ENCODE peak calls at places on chromosomes 13 and 19, in four cellular contexts. M is K562, E is HepG2, B is GM12878. R is an unnamed sample.

GRCh38 chr19:35592226-35592625 is 6.3 kb downstream of the PMIS2 start:
- DNase-seq in B (no peak), M (peak; percentile 57), E (peak; percentile 53), R (peak; percentile 60)

GRCh38 chr19:38538793-38539528 is 78.8 kb downstream of the MAP4K1 start:
- DNase-seq in M (no peak), B (no peak), E (no peak), R (no peak)

GRCh38 chr13:27001705-27002104 is 169.9 kb downstream of the USP12 start:
- DNase-seq in M (no peak), E (no peak), B (no peak), R (no peak)

GRCh38 chr13:33194820-33195692 is 90.5 kb downstream of the STARD13 start:
- DNase-seq in E (peak; percentile 73), M (no peak), B (peak; percentile 99), R (peak; percentile 43)

GRCh38 chr13:24081388-24081787 is 79.1 kb upstream of the SPATA13 start:
- DNase-seq in M (no peak), B (no peak), E (no peak), R (no peak)

GRCh38 chr13:100542546-100543156 is 45.9 kb downstream of the GGACT start:
- DNase-seq in B (peak; percentile 43), E (peak; percentile 35), M (peak; percentile 14), R (peak; percentile 23)

GRCh38 chr13:102839462-102839861 is 6.4 kb upstream of the ERCC5 start:
- DNase-seq in B (no peak), M (no peak), E (no peak), R (no peak)

GRCh38 chr19:6683971-6684370 is 14.0 kb upstream of the TNFSF14 start:
- DNase-seq in B (no peak), M (no peak), E (no peak), R (no peak)

GRCh38 chr13:33953203-33953602 is 135.3 kb downstream of the RFC3 start:
- DNase-seq in M (no peak), B (no peak), E (no peak), R (no peak)

GRCh38 chr19:5172859-5173577 is 167.6 kb downstream of the PTPRS start:
- DNase-seq in B (no peak), M (peak; percentile 64), E (no peak), R (no peak)

GRCh38 chr19:12224676-12225075 is 61.8 kb downstream of the ZNF136 start:
- DNase-seq in E (no peak), M (no peak), B (no peak), R (no peak)

GRCh38 chr19:5024282-5024681 is 55.4 kb downstream of the KDM4B start:
- DNase-seq in B (no peak), E (no peak), M (peak; percentile 55), R (no peak)

GRCh38 chr13:45464687-45465453 is at the start of gene COG3:
- DNase-seq in B (peak; percentile 92), E (peak; percentile 99), M (peak; percentile 93), R (peak; percentile 91)

GRCh38 chr19:32345261-32346207 is at the start of gene ZNF507:
- DNase-seq in B (no peak), E (peak; percentile 59), M (peak; percentile 89), R (peak; percentile 96)

GRCh38 chr19:32343550-32344262 is 1.7 kb upstream of the ZNF507 start:
- DNase-seq in E (peak; percentile 16), M (no peak), B (no peak), R (no peak)

GRCh38 chr19:32349724-32350475 is 4.5 kb downstream of the ZNF507 start:
- DNase-seq in M (no peak), E (no peak), B (no peak), R (no peak)

GRCh38 chr19:32350492-32350891 is 5.1 kb downstream of the ZNF507 start:
- DNase-seq in E (peak; percentile 84), B (no peak), M (no peak), R (no peak)

DNA sequence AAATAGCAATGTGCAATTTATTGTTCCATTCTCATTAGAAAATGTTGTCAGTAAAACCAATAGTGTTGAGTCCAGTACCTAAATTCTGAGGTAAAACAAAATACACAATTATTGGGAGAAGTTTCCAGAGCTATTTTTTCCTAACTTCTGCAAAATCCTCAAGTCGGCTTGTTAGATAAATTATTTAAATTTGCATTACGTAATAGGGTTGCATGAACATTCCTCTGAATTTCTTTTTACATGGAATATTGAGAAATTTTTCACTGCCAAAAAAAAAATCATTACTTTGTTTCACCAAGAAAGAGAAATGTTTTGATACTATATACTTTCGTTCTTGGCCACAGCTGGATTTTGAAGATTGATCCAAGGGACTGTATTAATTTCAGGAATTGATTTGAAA is 1.5 kb downstream of the ZNF507 start:
- DNase-seq in M (no peak), B (no peak), E (no peak), R (no peak)
- TF ChIP-seq TARDBP in M (no peak), B (no peak), E (no peak), R (no peak)

DNA sequence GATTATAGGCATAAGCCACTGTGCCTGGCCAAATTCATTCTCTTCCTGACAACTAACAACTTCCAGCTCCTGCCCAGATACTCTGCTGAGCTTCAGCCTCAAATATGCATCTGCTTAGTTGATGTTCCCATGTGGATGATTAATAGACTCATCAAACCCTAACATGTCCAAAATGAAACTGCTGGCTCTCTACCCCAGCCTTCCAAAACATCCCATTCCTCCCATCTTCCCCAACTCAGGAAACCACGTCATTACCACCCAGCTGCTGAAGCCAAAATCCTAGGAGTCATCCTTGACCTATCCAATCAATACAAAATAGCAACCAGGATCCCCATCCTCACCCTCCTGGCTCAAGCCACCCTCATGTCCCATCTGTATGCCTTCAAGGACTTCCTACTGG is 20.9 kb downstream of the POU2F2 start:
- DNase-seq in B (no peak), M (no peak), E (no peak), R (no peak)
- TF ChIP-seq TARDBP in B (no peak), M (no peak), E (no peak), R (no peak)

DNA sequence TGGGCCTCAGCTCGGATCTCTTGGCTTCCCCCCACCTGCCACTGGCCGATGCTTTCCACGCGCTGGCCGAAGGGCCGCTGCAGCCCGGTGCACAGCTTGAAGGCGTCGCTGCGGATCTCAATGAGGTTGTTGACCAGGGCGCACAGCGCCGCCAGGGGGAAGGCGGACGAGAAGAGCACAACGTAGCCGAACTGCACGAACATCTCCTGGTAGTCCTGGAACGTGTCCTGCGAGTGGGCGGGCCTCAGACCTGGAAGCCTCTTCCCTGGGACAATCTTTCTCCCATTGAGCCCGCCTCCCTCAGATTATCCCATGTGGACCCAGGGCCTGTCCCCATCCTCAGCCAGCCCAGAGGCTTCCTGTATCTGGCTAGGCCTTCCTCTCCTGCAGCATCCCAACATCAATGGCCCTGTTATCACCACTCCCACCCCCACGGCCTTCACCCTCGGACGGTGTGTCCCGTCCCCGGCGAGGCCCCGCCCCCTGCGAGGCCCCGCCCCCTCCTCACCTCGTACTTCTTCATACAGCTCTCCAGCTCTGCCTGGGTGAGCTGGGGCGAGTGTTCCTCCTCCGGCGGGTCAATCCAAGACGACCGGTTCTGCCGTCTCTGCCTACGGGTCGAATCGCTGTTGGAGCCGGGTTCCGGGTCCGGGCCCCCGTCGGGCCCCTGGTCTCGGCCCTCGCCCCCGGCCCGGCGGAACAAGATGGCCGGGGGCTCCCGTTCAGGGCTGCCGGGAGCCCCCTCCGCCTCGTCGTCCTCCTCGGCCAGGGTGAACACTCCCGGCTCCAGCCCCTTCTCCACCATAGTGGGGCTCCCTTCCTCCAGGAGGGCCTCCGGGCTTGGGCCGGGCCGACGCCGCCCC is 6.8 kb downstream of the ANO8 start:
- DNase-seq in B (no peak), M (peak; percentile 80), E (peak; percentile 13), R (peak; percentile 87)
- TF ChIP-seq TARDBP in B (no peak), M (no peak), E (no peak), R (no peak)

DNA sequence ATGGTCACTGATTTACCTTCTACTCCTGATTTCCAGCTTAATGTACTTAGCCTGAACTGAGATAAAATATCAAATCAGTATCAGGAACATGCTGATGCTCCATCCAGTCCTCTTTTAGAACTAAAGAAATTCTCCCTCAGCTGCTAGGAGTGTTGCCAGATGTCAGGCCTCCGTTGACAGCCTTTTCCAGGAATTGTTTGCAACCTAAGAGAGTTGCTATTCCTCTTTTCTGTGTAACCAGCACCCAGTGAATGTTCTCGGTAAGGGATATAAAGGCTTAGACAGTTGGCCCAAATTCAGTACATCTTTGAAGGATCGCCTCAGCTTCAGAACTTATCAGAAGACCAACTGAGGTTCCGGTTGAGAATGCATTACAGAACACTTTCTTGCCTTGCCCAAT is 559.0 kb downstream of the PCDH17 start:
- DNase-seq in M (no peak), B (no peak), E (no peak), R (no peak)
- TF ChIP-seq TARDBP in M (no peak), B (no peak), E (no peak), R (no peak)

R was measured in HEK293T.